ENCODE peak calls at places on chromosomes 4 and X, in seven cellular contexts. F is IMR-90, O is mesenchymal stem cell, J is H9, V is mesendoderm, H is H1, X is trophoblast cell. M is an unnamed sample.
A peak's percentile ranks its signal among the peaks of the same experiment; 100 is the strongest.

GRCh38 chr4:76523593-76523992 is 88.6 kb downstream of the SHROOM3 start:
- DNase-seq in J (no peak), O (no peak), X (no peak), H (no peak), V (no peak), F (no peak), M (no peak)

GRCh38 chrX:115719171-115719570 is 158.2 kb downstream of the PLS3 start:
- DNase-seq in O (no peak), H (no peak), F (no peak), V (no peak), J (no peak), X (peak; percentile 23), M (no peak)

GRCh38 chr4:1266881-1267763 is 18.2 kb upstream of the CTBP1 start:
- DNase-seq in O (no peak), H (no peak), J (no peak), F (no peak), V (no peak), X (no peak), M (no peak)

GRCh38 chr4:35300996-35301774 is 943.1 kb downstream of the ARAP2 start:
- DNase-seq in V (peak; percentile 90), H (peak; percentile 51), F (no peak), X (no peak), J (peak; percentile 65), O (no peak), M (peak; percentile 71)

GRCh38 chr4:54077812-54078211 is 13.4 kb upstream of the CHIC2 start:
- DNase-seq in O (no peak), V (no peak), J (no peak), F (peak; percentile 60), X (peak; percentile 75), H (no peak), M (no peak)

GRCh38 chr4:6633091-6633906 is 7.2 kb upstream of the MRFAP1 start:
- DNase-seq in X (peak; percentile 66), H (no peak), O (peak; percentile 24), V (peak; percentile 55), J (no peak), F (peak; percentile 49), M (no peak)

GRCh38 chr4:137253949-137254348 is 278.3 kb downstream of the PCDH18 start:
- DNase-seq in O (peak; percentile 74), H (no peak), V (no peak), X (no peak), F (peak; percentile 85), J (no peak), M (no peak)

GRCh38 chr4:122758033-122758432 is 25.5 kb downstream of the BBS12 start:
- DNase-seq in F (peak; percentile 51), O (peak; percentile 48), V (peak; percentile 50), H (no peak), J (no peak), X (peak; percentile 66), M (no peak)

GRCh38 chrX:2485460-2485753 is 15.4 kb downstream of the DHRSX start:
- DNase-seq in O (no peak), F (peak; percentile 14), H (no peak), J (no peak), X (no peak), V (no peak), M (no peak)

GRCh38 chr4:174084981-174085380 is 198.5 kb downstream of the FBXO8 start:
- DNase-seq in J (no peak), O (no peak), V (no peak), X (peak; percentile 82), H (no peak), F (no peak), M (no peak)

GRCh38 chrX:124280294-124280902 is 52.1 kb upstream of the TEX13D start:
- DNase-seq in O (no peak), H (no peak), J (no peak), V (no peak), F (no peak), X (no peak), M (no peak)

GRCh38 chrX:148878371-148878770 is 378.0 kb downstream of the AFF2 start:
- DNase-seq in X (peak; percentile 70), H (no peak), V (peak; percentile 61), J (no peak), O (peak; percentile 34), F (peak; percentile 69), M (no peak)

GRCh38 chrX:30735839-30736238 is 82.6 kb downstream of the GK start:
- DNase-seq in X (peak; percentile 90), O (peak; percentile 56), V (peak; percentile 64), F (peak; percentile 56), H (peak; percentile 25), J (peak; percentile 53), M (peak; percentile 41)

GRCh38 chr4:87622303-87622702 is 14.0 kb downstream of the DSPP start:
- DNase-seq in V (peak; percentile 5), H (no peak), F (no peak), X (no peak), O (no peak), J (no peak), M (no peak)

GRCh38 chr4:54276633-54277426 is 47.7 kb downstream of the PDGFRA start:
- DNase-seq in H (peak; percentile 27), X (no peak), J (peak; percentile 49), O (no peak), F (no peak), V (peak; percentile 60), M (no peak)

GRCh38 chrX:31126205-31126604 is 54.4 kb upstream of the FTHL17 start:
- DNase-seq in O (peak; percentile 28), V (peak; percentile 56), X (peak; percentile 81), H (no peak), F (peak; percentile 14), J (no peak), M (no peak)

GRCh38 chrX:1535241-1536041 is 1.5 kb downstream of the P2RY8 start:
- DNase-seq in H (no peak), O (no peak), J (no peak), F (no peak), X (peak; percentile 13), V (no peak), M (no peak)

GRCh38 chr4:54959656-54960055 is 165.7 kb downstream of the KDR start:
- DNase-seq in O (peak; percentile 52), J (no peak), V (no peak), X (peak; percentile 78), F (peak; percentile 83), H (no peak), M (no peak)

GRCh38 chr4:156547439-156547838 is 424.2 kb downstream of the PDGFC start:
- DNase-seq in X (no peak), J (no peak), H (no peak), V (no peak), O (peak; percentile 95), F (peak; percentile 97), M (no peak)

GRCh38 chrX:39654183-39654925 is 443.4 kb downstream of the BCOR start:
- DNase-seq in O (no peak), F (no peak), X (no peak), J (peak; percentile 49), H (no peak), V (no peak), M (no peak)

GRCh38 chrX:51894697-51895336 is 1.4 kb downstream of the MAGED1 start:
- DNase-seq in H (no peak), X (no peak), J (no peak), F (peak; percentile 31), O (peak; percentile 27), V (peak; percentile 46), M (no peak)

GRCh38 chr4:33930497-33930896 is 2313.8 kb downstream of the ARAP2 start:
- DNase-seq in H (no peak), O (no peak), X (no peak), F (no peak), V (no peak), J (no peak), M (no peak)

GRCh38 chr4:111283066-111283677 is 660.3 kb upstream of the PITX2 start:
- DNase-seq in H (peak; percentile 29), J (peak; percentile 52), V (peak; percentile 65), O (peak; percentile 62), F (peak; percentile 57), X (peak; percentile 84), M (peak; percentile 63)

GRCh38 chrX:152842772-152843338 is 12.0 kb downstream of the NSDHL start:
- DNase-seq in F (no peak), J (no peak), O (no peak), X (no peak), H (no peak), V (no peak), M (no peak)

GRCh38 chrX:39816871-39817731 is 280.7 kb downstream of the BCOR start:
- DNase-seq in O (peak; percentile 71), H (peak; percentile 74), F (peak; percentile 54), J (peak; percentile 93), V (peak; percentile 92), X (no peak), M (no peak)

GRCh38 chr4:70868778-70869177 is 29.1 kb upstream of the GRSF1 start:
- DNase-seq in F (no peak), X (no peak), H (no peak), J (no peak), O (no peak), V (peak; percentile 20), M (no peak)
- H3K23ac ChIP-seq in F (no peak overlapping the region), X (no peak overlapping the region), H (no peak overlapping the region), J (no peak overlapping the region), O (no peak overlapping the region), V (no peak overlapping the region), M (no peak overlapping the region)

DNA sequence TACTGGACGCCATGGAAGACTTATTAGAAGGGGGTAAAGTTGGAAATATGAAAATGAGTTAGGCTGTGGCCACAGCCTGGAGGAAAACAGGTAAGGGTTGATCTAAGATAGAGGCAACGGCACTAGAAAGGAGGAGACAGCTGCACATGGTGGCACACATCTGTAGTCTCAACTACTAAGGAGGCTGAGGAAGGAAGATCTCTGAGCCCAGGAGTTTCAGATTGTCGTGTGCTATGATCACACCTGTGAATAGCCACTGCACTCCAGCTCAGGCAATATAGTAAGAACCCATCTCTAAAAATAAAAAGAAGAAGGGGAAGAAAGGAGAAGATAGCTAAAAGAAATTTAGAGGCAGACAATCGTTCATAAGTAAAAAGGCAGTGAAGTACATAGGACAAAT is 87.8 kb upstream of the SORBS2 start:
- DNase-seq in X (no peak), J (no peak), F (no peak), H (no peak), V (no peak), O (no peak), M (no peak)
- H3K23ac ChIP-seq in X (no peak overlapping the region), J (no peak overlapping the region), F (no peak overlapping the region), H (no peak overlapping the region), V (no peak overlapping the region), O (no peak overlapping the region), M (no peak overlapping the region)

DNA sequence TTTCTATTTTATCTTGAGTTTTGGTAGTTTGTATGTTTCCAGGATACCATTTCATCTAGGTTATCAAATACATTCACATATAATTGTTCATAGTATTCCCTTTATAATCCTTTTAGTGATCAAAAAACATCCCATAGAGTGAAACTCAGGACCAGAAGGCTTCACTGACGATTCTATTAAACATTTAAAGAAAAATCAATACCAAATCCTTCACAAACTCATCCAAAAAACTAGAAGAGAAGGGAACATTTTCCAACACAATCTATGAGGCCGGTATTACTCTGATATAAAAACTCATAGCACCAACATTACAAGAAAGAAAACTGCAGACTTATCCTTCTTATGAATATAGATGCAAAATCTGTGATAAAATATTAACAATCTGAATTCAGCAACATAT is 203.4 kb downstream of the ANKRD50 start:
- DNase-seq in X (no peak), F (no peak), J (no peak), H (no peak), O (no peak), V (no peak), M (no peak)
- H3K23ac ChIP-seq in X (no peak overlapping the region), F (no peak overlapping the region), J (no peak overlapping the region), H (no peak overlapping the region), O (no peak overlapping the region), V (no peak overlapping the region), M (no peak overlapping the region)

DNA sequence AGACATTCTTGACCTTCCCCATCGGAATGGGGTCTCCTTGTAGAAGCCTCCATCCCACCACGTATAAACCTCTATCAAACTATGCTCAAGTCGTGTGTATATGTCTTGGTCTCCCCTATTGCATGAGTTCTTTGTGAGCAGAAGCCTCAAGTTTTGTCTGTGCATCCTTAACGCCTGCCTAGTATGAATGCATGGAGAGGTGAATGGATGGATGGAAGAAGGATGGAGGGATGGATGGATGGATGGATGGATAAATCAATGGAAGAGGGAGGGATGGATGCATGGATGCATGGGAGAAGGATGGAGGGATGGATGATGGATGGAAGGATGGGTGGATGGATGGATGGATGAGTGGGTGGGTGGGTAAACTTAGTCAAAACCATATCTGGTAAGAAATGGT is 17.0 kb upstream of the CCKAR start:
- DNase-seq in F (no peak), O (no peak), V (no peak), J (no peak), H (no peak), X (no peak), M (no peak)
- H3K23ac ChIP-seq in F (no peak overlapping the region), O (no peak overlapping the region), V (no peak overlapping the region), J (no peak overlapping the region), H (no peak overlapping the region), X (no peak overlapping the region), M (no peak overlapping the region)